ENCODE peak calls at places on chromosomes 11 and 22, in five cellular contexts. K is heart left ventricle, V is Peyer's patch, H is uterus, T is sigmoid colon. F is an unnamed sample.

GRCh38 chr22:47138898-47139789 is 376.7 kb downstream of the TBC1D22A start:
- DNase-seq in V (no peak), K (peak; percentile 54), T (no peak), H (no peak), F (no peak)

GRCh38 chr11:98047647-98048046 is 973.1 kb upstream of the CNTN5 start:
- DNase-seq in K (no peak), H (no peak), T (no peak), V (no peak), F (no peak)

GRCh38 chr22:24948356-24949202 is 2.1 kb upstream of the LHFPL7 start:
- DNase-seq in V (no peak), T (no peak), H (no peak), K (no peak), F (no peak)

GRCh38 chr11:124643605-124644425 is 21.2 kb downstream of the TBRG1 start:
- DNase-seq in T (no peak), H (no peak), K (no peak), V (no peak), F (no peak)

GRCh38 chr22:39738746-39739145 is 154.8 kb downstream of the ENTHD1 start:
- DNase-seq in V (no peak), K (no peak), T (no peak), H (no peak), F (no peak)

GRCh38 chr11:118144301-118144701 is 8.3 kb downstream of the SCN4B start:
- DNase-seq in T (peak; percentile 54), K (no peak), H (no peak), V (no peak), F (no peak)

GRCh38 chr11:126628790-126629621 is 273.5 kb downstream of the ST3GAL4 start:
- DNase-seq in H (no peak), T (no peak), K (no peak), V (no peak), F (no peak)

GRCh38 chr11:122706261-122706660 is 50.7 kb downstream of the UBASH3B start:
- DNase-seq in V (no peak), H (no peak), K (no peak), T (no peak), F (no peak)

GRCh38 chr22:35648066-35649025 is at the start of gene APOL6:
- DNase-seq in K (no peak), V (peak; percentile 76), T (peak; percentile 74), H (no peak), F (peak; percentile 67)

GRCh38 chr11:69963533-69964246 is 114.4 kb upstream of the ANO1 start:
- DNase-seq in H (no peak), V (no peak), K (peak; percentile 13), T (no peak), F (no peak)

GRCh38 chr11:69567951-69568808 is 72.8 kb upstream of the CCND1 start:
- DNase-seq in T (no peak), V (no peak), K (no peak), H (no peak), F (no peak)

GRCh38 chr22:29748248-29748893 is 18.4 kb downstream of the ZMAT5 start:
- DNase-seq in H (no peak), K (no peak), V (peak; percentile 50), T (no peak), F (peak; percentile 36)

DNA sequence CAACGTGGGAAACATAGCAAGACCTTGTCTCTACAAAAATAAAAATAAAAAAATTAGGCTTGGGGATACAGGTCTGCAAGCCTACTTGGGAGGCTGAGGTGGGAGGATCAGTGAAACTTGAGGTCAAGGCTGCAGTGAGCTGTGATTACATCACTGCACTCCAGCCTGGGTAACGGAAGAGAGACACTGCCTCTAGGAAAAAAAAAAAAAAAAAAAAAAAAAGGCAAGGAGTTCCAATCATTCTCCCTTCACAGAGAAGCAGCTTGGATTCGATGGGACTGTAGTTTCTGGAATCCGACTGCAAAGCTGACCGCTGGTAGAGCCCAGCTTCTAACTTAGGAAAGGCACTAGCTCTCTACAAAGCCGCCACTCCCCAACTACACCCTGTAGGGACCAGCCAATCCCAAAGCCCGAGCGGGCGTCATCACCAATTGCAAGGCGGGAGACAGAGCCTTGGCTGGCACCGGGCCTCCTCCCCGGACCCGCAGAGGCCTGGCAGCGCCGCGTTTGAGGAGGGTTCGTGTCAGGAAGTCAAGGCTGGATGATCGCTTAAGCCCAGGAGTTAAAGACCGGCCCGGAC is 699 bp upstream of the DDB2 start:
- DNase-seq in T (peak; percentile 98), K (peak; percentile 96), V (peak; percentile 96), H (peak; percentile 88), F (peak; percentile 94)
- TF ChIP-seq POLR2A in T (peak; percentile 89), K (no peak), V (peak; percentile 75), H (peak; percentile 59), F (peak; percentile 86)

DNA sequence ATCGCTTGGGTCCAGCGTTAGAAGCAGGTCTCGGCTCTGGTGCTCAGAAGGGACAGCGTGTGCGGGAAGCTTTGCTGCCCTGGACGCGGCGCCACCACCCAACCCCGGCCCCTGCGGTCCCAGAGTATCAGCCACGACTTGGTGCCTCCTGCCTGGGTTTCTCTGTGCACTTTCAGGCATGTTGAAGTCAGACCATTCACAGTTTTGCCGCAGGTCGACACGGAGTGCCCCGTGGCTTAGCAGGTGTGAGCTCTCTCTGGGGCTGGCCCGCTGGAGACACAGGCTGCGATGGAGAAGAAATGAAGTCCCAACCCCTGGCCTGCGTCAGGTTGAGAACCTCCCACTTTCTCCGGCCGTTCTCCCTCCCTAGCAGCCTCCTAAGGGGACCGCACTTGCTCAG is 494.5 kb downstream of the BRD1 start:
- DNase-seq in T (peak; percentile 41), H (no peak), K (no peak), V (no peak), F (no peak)
- H3K4me3 ChIP-seq in T (no peak overlapping the region), H (no peak overlapping the region), K (no peak overlapping the region), V (no peak overlapping the region), F (no peak overlapping the region)

GRCh38 chr22:49475253-49475652 is 352.4 kb downstream of the BRD1 start:
- DNase-seq in V (no peak), H (no peak), K (no peak), T (no peak), F (no peak)

GRCh38 chr22:49469896-49470740 is 357.6 kb downstream of the BRD1 start:
- DNase-seq in K (no peak), H (no peak), T (no peak), V (no peak), F (no peak)

GRCh38 chr22:49470741-49471134 is 356.9 kb downstream of the BRD1 start:
- DNase-seq in K (no peak), H (no peak), V (no peak), T (no peak), F (no peak)

GRCh38 chr22:49476176-49476575 is 351.5 kb downstream of the BRD1 start:
- DNase-seq in V (peak; percentile 7), H (no peak), T (no peak), K (no peak), F (no peak)

DNA sequence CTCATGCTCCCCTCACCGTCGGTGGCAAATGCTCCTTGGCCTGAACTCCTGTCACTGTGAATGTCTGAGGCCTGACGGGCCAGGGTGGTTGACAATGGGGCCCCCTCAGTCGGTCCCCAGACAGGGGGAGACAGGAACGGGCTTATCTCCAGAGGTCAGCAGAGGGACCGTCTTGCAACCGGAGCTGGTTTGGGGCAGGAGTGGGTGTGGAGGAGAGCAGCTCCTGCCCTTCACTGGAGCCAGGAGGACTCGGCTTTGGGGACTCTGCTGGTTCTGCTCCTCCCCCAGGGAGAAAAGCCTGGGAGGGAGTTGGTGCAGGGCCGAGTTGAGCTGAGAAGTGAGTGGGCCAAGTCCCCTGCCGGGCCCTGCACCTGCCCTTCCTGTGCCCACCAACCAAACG is 354.4 kb downstream of the BRD1 start:
- DNase-seq in T (no peak), K (no peak), V (no peak), H (no peak), F (no peak)
- H3K27ac ChIP-seq in T (no peak overlapping the region), K (no peak overlapping the region), V (no peak overlapping the region), H (no peak overlapping the region), F (no peak overlapping the region)

GRCh38 chr11:1744879-1745700 is 5.3 kb downstream of the IFITM10 start:
- DNase-seq in H (no peak), V (peak; percentile 40), K (no peak), T (peak; percentile 39), F (no peak)
- TF ChIP-seq POLR2A in H (no peak), V (no peak), K (no peak), T (no peak), F (no peak)

GRCh38 chr11:46553746-46554204 is 40.0 kb downstream of the AMBRA1 start:
- DNase-seq in H (no peak), K (no peak), V (no peak), T (no peak), F (no peak)
- H3K4me3 ChIP-seq in H (no peak overlapping the region), K (no peak overlapping the region), V (no peak overlapping the region), T (no peak overlapping the region), F (no peak overlapping the region)